ENCODE peak calls at places on chromosomes 7 and 10, in ten cellular contexts. B, O, U, R, E, S, N, I, W and T are unnamed samples.

GRCh38 chr7:36928718-36929117 is 204.4 kb upstream of the AOAH start:
- DNase-seq in B (no peak), O (no peak), U (no peak), R (no peak), E (no peak), S (no peak), N (no peak), I (no peak), W (no peak), T (no peak)

GRCh38 chr7:6516387-6516983 is 34.8 kb downstream of the GRID2IP start:
- DNase-seq in B (peak), O (peak), U (peak), R (peak), E (peak), S (peak), N (peak), I (peak), W (peak), T (no peak)

GRCh38 chr10:633279-634245 is 55.9 kb downstream of the DIP2C start:
- DNase-seq in B (no peak), O (no peak), U (no peak), R (no peak), E (no peak), S (no peak), N (no peak), I (no peak), W (no peak), T (no peak)

GRCh38 chr7:15199482-15199881 is 296.9 kb upstream of the DGKB start:
- DNase-seq in B (peak), O (no peak), U (peak), R (no peak), E (no peak), S (no peak), N (no peak), I (no peak), W (no peak), T (no peak)

GRCh38 chr10:125316436-125316835 is 156.1 kb upstream of the CTBP2 start:
- DNase-seq in B (no peak), O (peak), U (no peak), R (no peak), E (no peak), S (no peak), N (no peak), I (no peak), W (no peak), T (no peak)

GRCh38 chr7:66727058-66727457 is 13.5 kb upstream of the RABGEF1 start:
- DNase-seq in B (no peak), O (peak), U (no peak), R (no peak), E (no peak), S (no peak), N (no peak), I (no peak), W (no peak), T (no peak)

GRCh38 chr10:123134058-123134914 is 1.5 kb upstream of the HMX3 start:
- DNase-seq in B (peak), O (no peak), U (no peak), R (no peak), E (no peak), S (no peak), N (no peak), I (no peak), W (peak), T (peak)

GRCh38 chr7:98210513-98211220 is 572 bp upstream of the BHLHA15 start:
- DNase-seq in B (peak), O (no peak), U (no peak), R (no peak), E (no peak), S (no peak), N (peak), I (no peak), W (peak), T (no peak)

GRCh38 chr10:112517381-112517976 is 70.5 kb downstream of the VTI1A start:
- DNase-seq in B (no peak), O (peak), U (peak), R (no peak), E (no peak), S (no peak), N (no peak), I (no peak), W (no peak), T (no peak)

GRCh38 chr7:129774359-129774758 is 162.8 kb downstream of the NRF1 start:
- DNase-seq in B (peak), O (no peak), U (no peak), R (no peak), E (no peak), S (no peak), N (no peak), I (no peak), W (peak), T (no peak)

GRCh38 chr10:4243651-4244050 is 458.6 kb upstream of the KLF6 start:
- DNase-seq in B (no peak), O (peak), U (peak), R (peak), E (no peak), S (peak), N (no peak), I (no peak), W (no peak), T (no peak)

GRCh38 chr10:33643042-33643441 is 308.6 kb upstream of the NRP1 start:
- DNase-seq in B (no peak), O (peak), U (no peak), R (no peak), E (no peak), S (peak), N (no peak), I (no peak), W (no peak), T (no peak)

GRCh38 chr10:5196613-5197234 is at the start of gene AKR1C4:
- DNase-seq in B (no peak), O (no peak), U (peak), R (no peak), E (no peak), S (no peak), N (no peak), I (no peak), W (no peak), T (no peak)

GRCh38 chr10:50470798-50471582 is 152.8 kb downstream of the SGMS1 start:
- DNase-seq in B (peak), O (peak), U (peak), R (no peak), E (no peak), S (no peak), N (no peak), I (no peak), W (no peak), T (no peak)

GRCh38 chr10:6228647-6229046 is 25.9 kb downstream of the PFKFB3 start:
- DNase-seq in B (no peak), O (no peak), U (no peak), R (no peak), E (no peak), S (no peak), N (no peak), I (no peak), W (no peak), T (no peak)

GRCh38 chr7:23680417-23681405 is 712 bp downstream of the FAM221A start:
- DNase-seq in B (peak), O (peak), U (no peak), R (peak), E (peak), S (no peak), N (peak), I (peak), W (peak), T (peak)

GRCh38 chr7:87216701-87217508 is 2.6 kb downstream of the TMEM243 start:
- DNase-seq in B (no peak), O (no peak), U (no peak), R (no peak), E (no peak), S (no peak), N (no peak), I (no peak), W (no peak), T (peak)

GRCh38 chr7:40969641-40970040 is 733.2 kb downstream of the INHBA start:
- DNase-seq in B (no peak), O (no peak), U (no peak), R (no peak), E (no peak), S (no peak), N (no peak), I (no peak), W (no peak), T (no peak)

DNA sequence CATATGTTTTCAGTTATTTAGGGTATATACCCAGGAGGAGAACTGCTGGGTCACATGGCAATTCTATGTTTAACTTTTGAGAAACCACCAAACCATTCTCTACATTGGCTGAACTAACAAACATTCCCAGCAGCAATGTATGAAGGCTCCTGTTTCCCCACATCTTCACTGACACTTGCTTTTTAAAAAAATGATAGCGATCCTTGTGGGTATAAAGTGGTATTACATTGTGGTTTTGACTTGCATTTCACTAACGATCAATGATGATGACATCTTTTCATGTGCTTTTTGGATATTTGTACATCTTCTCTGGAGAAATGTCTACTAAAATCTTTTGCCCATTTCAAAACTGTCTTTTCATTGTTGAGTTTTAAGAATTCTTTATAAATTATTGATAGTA is 51.2 kb upstream of the ANAPC16 start:
- DNase-seq in B (no peak), O (no peak), U (no peak), R (no peak), E (no peak), S (no peak), N (no peak), I (no peak), W (no peak), T (no peak)
- TF ChIP-seq CTCF in B (peak), O (no peak), U (no peak), R (no peak), E (peak), S (peak), N (no peak), I (no peak), W (peak), T (no peak)

DNA sequence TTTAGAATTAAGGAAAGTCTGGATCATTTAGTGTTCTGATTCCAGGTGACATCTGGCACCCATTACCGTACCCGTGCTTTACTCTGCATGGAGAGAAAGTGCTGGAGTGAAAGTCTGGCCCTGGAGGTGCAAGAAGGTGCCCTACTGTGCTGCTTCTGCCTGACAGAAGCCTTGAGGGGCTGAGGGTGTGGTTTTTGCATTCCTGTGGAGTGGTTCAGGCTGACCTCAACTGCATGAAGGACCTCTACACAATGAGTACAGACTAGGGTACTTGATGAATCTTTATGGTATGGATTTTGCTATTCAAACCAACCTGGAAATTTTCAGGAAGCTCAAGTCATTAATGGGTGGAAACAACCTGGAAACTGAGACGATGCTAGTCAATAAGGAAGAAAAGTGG is 45.1 kb upstream of the GSAP start:
- DNase-seq in B (no peak), O (no peak), U (no peak), R (no peak), E (no peak), S (no peak), N (no peak), I (no peak), W (no peak), T (no peak)
- TF ChIP-seq CTCF in B (no peak), O (no peak), U (no peak), R (no peak), E (no peak), S (no peak), N (no peak), I (no peak), W (no peak), T (no peak)

DNA sequence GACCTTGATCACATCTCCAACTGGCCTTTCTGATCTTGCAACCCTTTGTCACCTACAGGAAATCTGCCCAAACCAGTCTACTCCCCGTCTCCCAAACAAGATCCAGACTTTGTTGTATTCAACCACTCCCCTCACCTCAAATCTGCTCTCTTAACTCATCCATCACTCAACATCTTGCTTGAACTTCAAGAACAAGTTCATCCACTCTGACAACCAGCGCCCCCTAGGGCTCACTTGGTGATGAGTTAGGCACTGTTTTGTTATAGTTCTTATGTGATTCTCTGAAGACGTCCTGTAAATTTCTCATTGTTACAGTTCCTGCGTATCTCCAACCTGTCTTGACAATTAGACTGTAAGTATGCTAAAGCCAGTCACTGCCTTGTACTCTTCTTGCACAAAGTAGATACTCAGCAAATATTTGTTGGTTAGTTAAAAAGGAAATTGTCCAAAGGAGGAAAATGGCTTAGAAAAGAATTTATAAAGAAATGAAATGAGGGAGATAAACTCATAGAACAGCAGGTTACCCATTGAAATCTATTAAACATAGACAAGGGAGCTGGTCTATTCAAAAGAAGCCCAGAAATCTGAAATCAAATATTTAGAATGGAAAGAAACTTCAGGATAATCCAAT is 5.3 kb downstream of the FRMD4A start:
- DNase-seq in B (peak), O (peak), U (peak), R (no peak), E (peak), S (no peak), N (no peak), I (peak), W (peak), T (peak)
- TF ChIP-seq CTCF in B (peak), O (peak), U (peak), R (peak), E (peak), S (peak), N (peak), I (no peak), W (peak), T (peak)

GRCh38 chr7:51033722-51034530 is 251.2 kb upstream of the GRB10 start:
- DNase-seq in B (no peak), O (no peak), U (no peak), R (no peak), E (no peak), S (no peak), N (no peak), I (no peak), W (no peak), T (no peak)

GRCh38 chr7:51031216-51031615 is 248.5 kb upstream of the GRB10 start:
- DNase-seq in B (no peak), O (no peak), U (no peak), R (no peak), E (no peak), S (no peak), N (no peak), I (no peak), W (no peak), T (no peak)

GRCh38 chr7:51029586-51030230 is 247.0 kb upstream of the GRB10 start:
- DNase-seq in B (no peak), O (peak), U (no peak), R (no peak), E (no peak), S (peak), N (no peak), I (no peak), W (no peak), T (no peak)

GRCh38 chr7:51034531-51035264 is 252.0 kb upstream of the GRB10 start:
- DNase-seq in B (peak), O (peak), U (peak), R (no peak), E (no peak), S (peak), N (no peak), I (no peak), W (no peak), T (no peak)

DNA sequence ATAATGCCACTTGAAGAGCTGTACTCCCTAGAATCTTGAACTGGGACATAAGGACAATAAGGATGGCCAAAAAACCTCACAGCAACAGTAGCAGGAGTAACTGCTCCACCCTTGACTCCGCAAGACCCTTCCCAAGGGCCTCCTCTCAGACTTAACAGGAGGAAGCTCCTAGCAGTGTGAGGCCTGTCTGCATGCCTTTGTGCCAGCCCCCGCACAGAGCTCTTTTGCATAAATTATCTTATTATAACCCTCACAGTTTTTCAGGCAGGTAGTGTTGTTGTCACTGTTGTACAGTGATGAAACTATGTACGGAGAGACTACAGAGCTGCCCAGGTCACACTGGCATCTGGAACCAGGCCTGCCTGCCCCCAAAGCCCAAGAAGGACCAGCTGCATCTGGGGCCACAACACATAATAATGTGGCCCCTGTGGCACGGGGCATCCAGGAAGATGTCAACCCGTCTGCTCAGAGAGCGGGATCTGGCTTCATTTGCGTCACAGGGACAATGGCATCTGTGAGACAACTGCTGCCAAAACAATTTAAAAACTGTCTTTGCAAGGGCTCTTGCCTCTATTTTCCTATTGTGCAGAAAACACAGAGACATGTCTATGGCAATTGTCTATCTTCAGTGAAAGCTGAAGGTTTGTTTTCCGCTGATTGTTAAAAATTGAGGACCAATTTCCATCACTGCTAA is 249.2 kb upstream of the GRB10 start:
- DNase-seq in B (no peak), O (no peak), U (no peak), R (no peak), E (no peak), S (no peak), N (no peak), I (no peak), W (no peak), T (no peak)
- TF ChIP-seq CTCF in B (no peak), O (no peak), U (no peak), R (no peak), E (no peak), S (no peak), N (no peak), I (no peak), W (no peak), T (no peak)

DNA sequence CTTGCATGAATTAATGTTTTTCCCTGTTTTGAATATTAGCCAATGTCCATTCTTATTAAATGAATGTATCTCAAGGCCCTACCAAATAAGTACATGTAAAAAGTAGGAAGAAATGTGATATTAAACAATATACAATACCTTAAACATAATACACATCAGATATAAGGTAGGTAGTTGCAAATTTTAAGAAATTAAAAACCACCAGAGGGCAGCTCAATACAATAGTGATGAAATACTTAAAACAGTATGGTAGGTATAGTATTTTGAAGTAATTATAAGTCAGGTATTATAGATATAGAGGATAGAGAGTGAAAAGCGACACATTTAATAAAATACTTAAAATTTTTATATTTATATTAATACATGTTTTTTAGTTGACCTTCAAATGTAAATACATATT is 43.6 kb upstream of the CDK14 start:
- DNase-seq in B (no peak), O (peak), U (no peak), R (no peak), E (no peak), S (no peak), N (no peak), I (no peak), W (no peak), T (peak)
- TF ChIP-seq CTCF in B (peak), O (peak), U (no peak), R (peak), E (no peak), S (peak), N (no peak), I (no peak), W (no peak), T (no peak)

DNA sequence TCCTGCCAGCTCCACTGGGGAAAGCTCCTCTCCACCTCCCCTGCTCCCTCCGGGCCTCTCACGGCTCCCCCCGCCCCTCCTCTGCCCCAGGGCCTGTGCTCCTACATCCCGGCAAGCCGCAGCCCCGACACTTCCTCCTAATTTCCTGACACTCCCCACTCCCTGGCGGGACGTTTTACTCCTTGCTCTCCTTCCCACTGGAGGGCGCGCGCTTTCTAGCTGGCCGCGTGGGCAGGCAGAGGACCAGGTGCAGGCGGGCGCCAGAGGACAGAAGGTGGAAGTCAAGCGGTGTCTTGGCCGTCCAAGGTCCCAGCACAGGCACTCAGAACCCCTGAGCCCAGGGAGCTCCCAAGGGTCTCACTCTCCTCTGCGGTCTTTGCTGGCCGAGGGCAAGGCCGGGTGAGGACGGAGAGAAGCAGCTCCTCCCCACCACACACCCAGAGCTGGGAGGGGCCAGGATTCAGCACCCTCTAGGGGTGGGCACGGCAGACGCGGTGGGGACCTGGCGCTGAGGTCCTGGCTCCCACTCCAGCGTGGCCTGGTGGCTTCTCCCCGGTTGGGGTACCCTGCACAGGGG is 19.1 kb downstream of the ADAM8 start:
- DNase-seq in B (peak), O (peak), U (peak), R (peak), E (peak), S (no peak), N (no peak), I (peak), W (peak), T (peak)
- TF ChIP-seq CTCF in B (no peak), O (peak), U (peak), R (no peak), E (no peak), S (peak), N (peak), I (peak), W (peak), T (peak)

GRCh38 chr7:21089653-21090052 is 303.0 kb upstream of the SP8 start:
- DNase-seq in B (no peak), O (no peak), U (no peak), R (no peak), E (no peak), S (no peak), N (no peak), I (no peak), W (no peak), T (no peak)

GRCh38 chr7:21084286-21084685 is 297.6 kb upstream of the SP8 start:
- DNase-seq in B (no peak), O (no peak), U (no peak), R (no peak), E (no peak), S (no peak), N (no peak), I (no peak), W (no peak), T (no peak)

DNA sequence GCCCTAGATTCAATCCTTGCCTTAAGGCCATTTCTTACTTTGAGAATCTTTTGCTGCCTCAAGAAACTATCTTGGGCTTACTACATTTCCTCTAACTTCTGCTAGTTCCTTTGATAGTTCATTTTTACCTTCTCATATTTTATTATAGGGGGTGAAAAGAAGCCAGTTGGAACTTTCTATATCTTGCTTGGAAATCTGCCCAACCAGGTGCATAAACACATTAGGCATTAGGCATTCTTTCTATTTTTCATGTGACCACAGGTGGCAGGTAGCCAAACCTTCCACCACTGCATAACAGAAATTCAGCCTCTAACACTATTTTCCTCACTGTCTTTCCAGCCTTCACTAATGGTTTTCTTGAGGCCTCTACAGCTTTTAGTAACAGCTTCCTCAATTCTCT is 300.0 kb upstream of the SP8 start:
- DNase-seq in B (no peak), O (peak), U (no peak), R (no peak), E (no peak), S (no peak), N (no peak), I (no peak), W (no peak), T (no peak)
- TF ChIP-seq CTCF in B (no peak), O (no peak), U (no peak), R (no peak), E (no peak), S (no peak), N (no peak), I (no peak), W (no peak), T (no peak)

GRCh38 chr7:2605608-2606538 is 25.9 kb upstream of the TTYH3 start:
- DNase-seq in B (no peak), O (no peak), U (no peak), R (no peak), E (no peak), S (no peak), N (no peak), I (no peak), W (no peak), T (no peak)
- TF ChIP-seq CTCF in B (no peak), O (no peak), U (no peak), R (no peak), E (peak), S (no peak), N (no peak), I (no peak), W (no peak), T (no peak)